ENCODE peak calls at places on chromosomes 16 and 17, in eight cellular contexts. D, B, S, G, X, R, K and I are unnamed samples.
A peak's percentile ranks its signal among the peaks of the same experiment; 100 is the strongest.

GRCh38 chr17:40065041-40065770 is 2.4 kb downstream of the THRA start:
- DNase-seq in D (no peak), B (no peak), S (no peak), G (no peak), X (no peak), R (no peak), K (peak; percentile 49), I (no peak)

GRCh38 chr17:60303406-60304099 is 88.4 kb downstream of the USP32 start:
- DNase-seq in D (no peak), B (no peak), S (no peak), G (no peak), X (no peak), R (no peak), K (no peak), I (no peak)

GRCh38 chr16:23435500-23435899 is 17.5 kb downstream of the COG7 start:
- DNase-seq in D (peak; percentile 81), B (peak; percentile 37), S (peak; percentile 36), G (peak; percentile 31), X (peak; percentile 41), R (peak; percentile 63), K (peak; percentile 56), I (peak; percentile 57)

GRCh38 chr16:56894331-56894917 is 29.4 kb downstream of the SLC12A3 start:
- DNase-seq in D (no peak), B (no peak), S (no peak), G (no peak), X (no peak), R (no peak), K (no peak), I (no peak)

GRCh38 chr16:88639231-88640038 is 1.1 kb downstream of the IL17C start:
- DNase-seq in D (no peak), B (no peak), S (no peak), G (no peak), X (no peak), R (no peak), K (no peak), I (no peak)

GRCh38 chr17:66847704-66848103 is 12.8 kb downstream of the CACNG5 start:
- DNase-seq in D (no peak), B (no peak), S (no peak), G (no peak), X (no peak), R (no peak), K (no peak), I (no peak)

GRCh38 chr17:75720656-75721462 is at the start of gene ITGB4:
- DNase-seq in D (peak; percentile 75), B (no peak), S (peak; percentile 62), G (no peak), X (peak; percentile 49), R (peak; percentile 88), K (no peak), I (no peak)

GRCh38 chr16:85944572-85945423 is 45.8 kb downstream of the IRF8 start:
- DNase-seq in D (no peak), B (no peak), S (no peak), G (no peak), X (no peak), R (no peak), K (no peak), I (no peak)

GRCh38 chr17:76270127-76270592 is 5.0 kb downstream of the UBALD2 start:
- DNase-seq in D (peak; percentile 63), B (no peak), S (no peak), G (no peak), X (no peak), R (no peak), K (no peak), I (no peak)

GRCh38 chr17:81549031-81549557 is 3.1 kb downstream of the FAAP100 start:
- DNase-seq in D (no peak), B (no peak), S (no peak), G (no peak), X (peak; percentile 9), R (no peak), K (peak; percentile 57), I (no peak)

GRCh38 chr17:79789943-79790804 is 6.7 kb downstream of the CBX8 start:
- DNase-seq in D (no peak), B (no peak), S (no peak), G (peak; percentile 1), X (peak; percentile 55), R (peak; percentile 94), K (no peak), I (no peak)